ENCODE peak calls at places on chromosomes 3 and 15, in four cellular contexts. B is Peyer's patch, M is upper lobe of left lung, I is AG04450. O is an unnamed sample.

GRCh38 chr15:68408971-68409370 is 23.0 kb downstream of the ITGA11 start:
- DNase-seq in B (no peak), M (no peak), I (no peak), O (no peak)

GRCh38 chr3:150871192-150871591 is 34.0 kb downstream of the MINDY4B start:
- DNase-seq in B (no peak), M (no peak), I (no peak), O (no peak)

GRCh38 chr15:77959094-77959879 is 118.2 kb downstream of the TBC1D2B start:
- DNase-seq in B (peak; percentile 64), M (peak; percentile 85), I (peak; percentile 20), O (peak; percentile 88)

GRCh38 chr3:71393745-71394144 is 189.8 kb downstream of the FOXP1 start:
- DNase-seq in B (no peak), M (no peak), I (no peak), O (no peak)

GRCh38 chr15:77985031-77985930 is 92.2 kb downstream of the TBC1D2B start:
- DNase-seq in B (no peak), M (no peak), I (no peak), O (peak; percentile 24)

GRCh38 chr15:57477736-57478522 is 101.6 kb downstream of the CGNL1 start:
- DNase-seq in B (no peak), M (peak; percentile 32), I (no peak), O (no peak)

GRCh38 chr3:126442849-126443229 is 32.9 kb downstream of the ZXDC start:
- DNase-seq in B (no peak), M (no peak), I (no peak), O (no peak)

GRCh38 chr3:194893121-194893979 is 207.7 kb downstream of the FAM43A start:
- DNase-seq in B (no peak), M (no peak), I (no peak), O (no peak)

GRCh38 chr15:22892333-22892732 is 53.9 kb downstream of the NIPA2 start:
- DNase-seq in B (no peak), M (no peak), I (no peak), O (no peak)

GRCh38 chr3:116963802-116964201 is 254.2 kb downstream of the TUSC7 start:
- DNase-seq in B (no peak), M (no peak), I (no peak), O (no peak)

GRCh38 chr3:185069023-185069422 is 83.8 kb downstream of the C3orf70 start:
- DNase-seq in B (no peak), M (no peak), I (no peak), O (no peak)

GRCh38 chr3:16427309-16427965 is 86.1 kb downstream of the RFTN1 start:
- DNase-seq in B (no peak), M (peak; percentile 76), I (peak; percentile 89), O (no peak)

GRCh38 chr3:186046838-186047237 is 62.1 kb downstream of the ETV5 start:
- DNase-seq in B (no peak), M (no peak), I (no peak), O (no peak)

GRCh38 chr3:52846427-52846983 is 11.7 kb upstream of the MUSTN1 start:
- DNase-seq in B (no peak), M (no peak), I (no peak), O (no peak)

GRCh38 chr3:100023595-100023994 is 90.7 kb downstream of the FILIP1L start:
- DNase-seq in B (no peak), M (no peak), I (no peak), O (no peak)

GRCh38 chr3:113035387-113035982 is 44.7 kb downstream of the GTPBP8 start:
- DNase-seq in B (no peak), M (no peak), I (no peak), O (no peak)

GRCh38 chr3:51675201-51675611 is 4.2 kb downstream of the TEX264 start:
- DNase-seq in B (no peak), M (peak; percentile 51), I (no peak), O (no peak)

GRCh38 chr15:90087454-90088154 is 14.7 kb downstream of the IDH2 start:
- DNase-seq in B (no peak), M (no peak), I (no peak), O (no peak)

GRCh38 chr15:58213587-58214360 is 75.6 kb downstream of the AQP9 start:
- DNase-seq in B (no peak), M (no peak), I (no peak), O (no peak)

GRCh38 chr3:172065534-172065933 is 26.2 kb downstream of the FNDC3B start:
- DNase-seq in B (no peak), M (no peak), I (peak; percentile 69), O (no peak)

GRCh38 chr15:69666921-69667811 is 214.5 kb downstream of the RPLP1 start:
- DNase-seq in B (peak; percentile 67), M (peak; percentile 52), I (no peak), O (peak; percentile 52)

DNA sequence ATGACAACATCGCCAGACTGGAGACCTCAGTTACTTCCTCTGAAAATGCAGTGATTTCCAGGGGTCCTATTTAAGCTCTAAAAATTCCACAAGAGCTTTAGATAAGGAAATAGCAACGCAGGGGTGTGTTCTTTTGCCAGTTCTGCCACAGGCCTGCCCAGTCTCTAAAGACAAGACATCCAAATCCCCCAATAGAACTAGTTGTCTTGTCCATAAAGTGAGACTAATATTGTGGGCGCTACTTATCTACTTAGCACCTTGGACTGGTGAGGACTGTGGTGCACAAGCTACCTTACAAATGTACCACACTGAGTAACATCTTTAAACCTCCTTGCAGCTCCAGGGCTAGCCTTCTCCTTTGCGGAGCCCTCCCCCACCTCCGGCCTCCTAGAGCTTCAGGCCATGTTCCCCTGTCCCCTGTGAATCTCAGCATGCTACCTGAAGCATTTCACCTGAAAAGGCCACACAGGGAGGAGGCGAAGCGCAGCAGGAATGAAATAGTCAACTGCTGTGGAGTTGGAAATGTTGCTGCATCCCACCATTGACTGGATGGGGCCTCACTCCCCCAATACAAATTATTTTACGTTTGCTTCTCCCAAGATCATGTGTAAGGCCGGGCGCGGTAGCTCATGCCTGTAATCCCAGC is 9.6 kb upstream of the LRRC2 start:
- DNase-seq in B (no peak), M (no peak), I (no peak), O (no peak)
- H3K4me3 ChIP-seq in B (no peak overlapping the region), M (no peak overlapping the region), I (no peak overlapping the region), O (no peak overlapping the region)

DNA sequence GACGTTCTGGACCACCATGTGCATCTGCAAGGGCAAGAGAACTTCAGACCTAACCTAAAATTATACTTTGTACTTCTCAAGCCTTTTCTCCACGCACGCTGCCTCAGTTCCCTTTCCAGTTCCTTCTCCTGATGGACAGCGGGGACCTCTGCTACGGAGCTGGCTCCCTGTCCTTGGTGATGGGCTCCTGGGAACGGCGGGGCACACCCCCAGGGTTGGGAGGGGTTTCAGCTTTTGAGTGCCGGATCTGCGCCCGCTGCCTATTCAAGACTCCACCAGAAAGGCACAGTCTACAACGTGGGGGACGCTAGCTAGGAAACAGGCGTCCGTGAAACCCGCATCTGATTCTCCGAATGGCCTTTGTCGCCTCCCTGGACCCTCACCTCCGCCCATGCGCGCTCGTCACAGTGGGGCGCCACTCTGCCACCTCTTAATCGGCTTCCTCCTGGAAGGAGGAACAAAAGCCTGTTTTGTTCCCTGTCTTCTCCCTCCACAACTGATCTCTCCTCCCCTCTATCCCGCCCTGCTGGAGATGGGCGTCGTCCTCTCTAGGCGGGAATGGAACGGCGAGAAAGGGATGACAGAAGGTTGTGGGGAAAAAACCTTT is 2.2 kb downstream of the GPR149 start:
- DNase-seq in B (no peak), M (peak; percentile 14), I (no peak), O (no peak)
- H3K4me3 ChIP-seq in B (no peak overlapping the region), M (no peak overlapping the region), I (no peak overlapping the region), O (peak overlapping the region; percentile 32)

GRCh38 chr15:88803241-88803919 is at the start of gene ACAN:
- DNase-seq in B (no peak), M (no peak), I (no peak), O (no peak)

GRCh38 chr15:88802250-88802990 is 816 bp upstream of the ACAN start:
- DNase-seq in B (no peak), M (no peak), I (no peak), O (no peak)

GRCh38 chr15:88803920-88804247 is 648 bp downstream of the ACAN start:
- DNase-seq in B (no peak), M (no peak), I (no peak), O (no peak)

GRCh38 chr15:88804257-88804656 is 1.0 kb downstream of the ACAN start:
- DNase-seq in B (no peak), M (no peak), I (no peak), O (no peak)

GRCh38 chr15:88802991-88803240 is 320 bp upstream of the ACAN start:
- DNase-seq in B (no peak), M (no peak), I (no peak), O (no peak)
- H3K4me3 ChIP-seq in B (peak overlapping the region; percentile 12), M (no peak overlapping the region), I (no peak overlapping the region), O (no peak overlapping the region)

DNA sequence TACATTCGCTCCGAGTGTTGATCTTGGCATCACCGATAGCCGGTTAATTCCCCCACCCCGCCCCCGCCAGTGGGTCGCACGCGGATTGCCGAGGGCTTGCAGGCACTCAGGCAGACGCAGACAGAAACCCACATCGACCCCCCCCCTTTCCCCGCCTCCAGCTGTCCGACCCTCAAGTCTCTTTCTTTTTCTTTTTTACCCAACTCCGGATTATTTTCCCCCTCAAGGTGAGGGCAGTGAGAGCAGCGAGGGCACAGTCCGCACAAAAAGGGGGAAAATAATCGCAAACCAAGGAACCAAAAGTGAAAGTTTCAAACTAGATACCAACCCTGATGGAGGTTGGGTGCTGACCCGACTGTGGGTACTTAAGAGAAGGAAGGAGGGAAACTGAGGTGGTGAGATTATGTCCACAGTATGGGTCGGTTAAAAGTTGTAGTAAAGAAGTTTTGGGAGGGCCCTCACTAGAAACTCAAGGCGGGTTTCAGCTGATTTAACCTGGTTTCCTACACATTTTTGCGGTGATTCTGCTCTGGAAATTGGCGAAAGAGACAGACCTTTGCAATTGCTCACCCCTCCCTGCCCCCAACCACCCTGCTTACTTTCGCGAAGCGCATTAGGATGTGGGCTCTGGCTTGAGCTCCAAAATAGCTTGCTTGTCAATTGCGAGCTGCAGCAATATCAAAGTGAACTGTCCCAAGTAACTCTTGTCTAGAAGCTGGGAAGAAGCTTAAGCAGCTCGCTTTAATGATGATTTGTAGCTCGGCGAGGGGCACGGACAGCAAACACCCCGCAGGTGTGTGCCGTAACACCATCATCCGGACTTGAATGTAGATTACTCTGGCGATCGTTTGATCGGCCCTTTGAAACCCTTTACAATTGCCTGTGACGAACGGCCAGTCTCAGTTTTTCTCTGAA is 15.7 kb downstream of the SOX2 start:
- DNase-seq in B (no peak), M (no peak), I (no peak), O (no peak)
- H3K4me3 ChIP-seq in B (peak overlapping the region; percentile 16), M (peak overlapping the region; percentile 37), I (peak overlapping the region; percentile 38), O (peak overlapping the region; percentile 49)

GRCh38 chr3:183782576-183782975 is 42.8 kb downstream of the MAP6D1 start:
- DNase-seq in B (no peak), M (no peak), I (no peak), O (no peak)
- H3K4me3 ChIP-seq in B (no peak overlapping the region), M (no peak overlapping the region), I (no peak overlapping the region), O (no peak overlapping the region)

GRCh38 chr15:51094606-51095569 is at the start of gene TNFAIP8L3:
- DNase-seq in B (no peak), M (no peak), I (no peak), O (no peak)
- H3K4me3 ChIP-seq in B (peak within 1 kb of the TSS; percentile 29), M (peak within 1 kb of the TSS; percentile 42), I (peak within 1 kb of the TSS; percentile 58), O (peak within 1 kb of the TSS; percentile 59)

DNA sequence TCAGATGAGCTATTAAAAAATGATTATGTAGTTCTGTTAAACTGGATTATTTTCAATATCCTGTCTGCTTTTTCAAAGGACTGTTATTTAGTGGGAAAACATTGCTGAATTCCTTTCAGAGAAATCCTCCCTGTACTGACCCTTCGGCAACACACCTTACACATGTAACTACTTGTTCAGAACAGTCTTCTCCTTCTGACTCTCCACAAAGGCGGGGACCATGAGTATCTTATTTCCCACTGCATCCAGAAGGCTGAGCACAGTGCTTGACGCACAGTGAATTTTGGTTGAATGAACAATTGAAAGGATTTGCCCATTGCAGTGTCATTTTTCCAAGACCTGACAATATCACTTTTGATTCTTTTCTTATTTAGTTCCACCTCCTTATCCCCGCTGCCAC is 23.1 kb upstream of the CFAP161 start:
- DNase-seq in B (no peak), M (no peak), I (no peak), O (no peak)
- H3K4me3 ChIP-seq in B (no peak overlapping the region), M (no peak overlapping the region), I (no peak overlapping the region), O (no peak overlapping the region)